ENCODE peak calls at places on chromosomes 5 and 9, in six cellular contexts. T, N, R, S, Y and J are unnamed samples.

GRCh38 chr5:136084698-136085097 is 47.9 kb upstream of the SMAD5 start:
- DNase-seq in T (no peak), N (no peak), R (peak; percentile 29), S (no peak), Y (no peak), J (no peak)

GRCh38 chr9:121838757-121839669 is 187.6 kb downstream of the DAB2IP start:
- DNase-seq in T (peak; percentile 78), N (no peak), R (no peak), S (no peak), Y (no peak), J (no peak)

GRCh38 chr5:43045236-43045635 is 5.1 kb upstream of the ANXA2R start:
- DNase-seq in T (no peak), N (no peak), R (no peak), S (no peak), Y (no peak), J (no peak)

GRCh38 chr9:93815677-93816076 is 139.5 kb downstream of the BARX1 start:
- DNase-seq in T (peak; percentile 64), N (no peak), R (no peak), S (no peak), Y (no peak), J (no peak)

GRCh38 chr5:65946198-65946745 is 19.9 kb downstream of the ERBIN start:
- DNase-seq in T (no peak), N (no peak), R (no peak), S (peak; percentile 49), Y (no peak), J (no peak)

GRCh38 chr5:74112372-74112875 is 486.4 kb downstream of the ARHGEF28 start:
- DNase-seq in T (no peak), N (no peak), R (no peak), S (no peak), Y (no peak), J (no peak)

GRCh38 chr5:107301959-107302840 is 368.5 kb downstream of the EFNA5 start:
- DNase-seq in T (no peak), N (no peak), R (no peak), S (no peak), Y (no peak), J (no peak)

GRCh38 chr5:43036856-43037711 is 3.0 kb downstream of the ANXA2R start:
- DNase-seq in T (peak; percentile 82), N (no peak), R (peak; percentile 51), S (peak; percentile 59), Y (no peak), J (no peak)

GRCh38 chr5:171757853-171758535 is 27.6 kb upstream of the SMIM23 start:
- DNase-seq in T (no peak), N (peak; percentile 69), R (peak; percentile 67), S (peak; percentile 99), Y (no peak), J (no peak)

GRCh38 chr9:121826711-121827110 is 175.3 kb downstream of the DAB2IP start:
- DNase-seq in T (peak; percentile 68), N (no peak), R (no peak), S (no peak), Y (no peak), J (no peak)

GRCh38 chr9:136511670-136512592 is 29.1 kb upstream of the SEC16A start:
- DNase-seq in T (no peak), N (no peak), R (peak; percentile 91), S (no peak), Y (no peak), J (no peak)

GRCh38 chr9:134395002-134395517 is 68.8 kb downstream of the RXRA start:
- DNase-seq in T (no peak), N (no peak), R (no peak), S (no peak), Y (no peak), J (no peak)

GRCh38 chr5:180803181-180804128 is 849 bp upstream of the MGAT1 start:
- DNase-seq in T (peak; percentile 96), N (no peak), R (no peak), S (no peak), Y (no peak), J (peak; percentile 94)

GRCh38 chr9:27888661-27889295 is 315.5 kb upstream of the C9orf72 start:
- DNase-seq in T (no peak), N (peak; percentile 7), R (peak; percentile 5), S (no peak), Y (no peak), J (peak; percentile 48)

GRCh38 chr5:82748688-82749091 is 328.5 kb downstream of the TMEM167A start:
- DNase-seq in T (no peak), N (no peak), R (peak; percentile 58), S (no peak), Y (no peak), J (no peak)

GRCh38 chr5:41157272-41157671 is 56.1 kb downstream of the C6 start:
- DNase-seq in T (no peak), N (no peak), R (no peak), S (peak; percentile 54), Y (no peak), J (no peak)

GRCh38 chr9:130885422-130886375 is 10.9 kb downstream of the QRFP start:
- DNase-seq in T (no peak), N (no peak), R (no peak), S (no peak), Y (no peak), J (no peak)
- TF ChIP-seq CTCF in T (no peak), N (no peak), R (no peak), S (no peak), Y (no peak), J (no peak)

GRCh38 chr5:103428923-103429322 is 133.7 kb downstream of the NUDT12 start:
- DNase-seq in T (no peak), N (no peak), R (no peak), S (no peak), Y (no peak), J (no peak)

GRCh38 chr5:103427326-103427725 is 135.3 kb downstream of the NUDT12 start:
- DNase-seq in T (no peak), N (no peak), R (no peak), S (no peak), Y (no peak), J (no peak)

GRCh38 chr5:103425686-103426454 is 136.7 kb downstream of the NUDT12 start:
- DNase-seq in T (no peak), N (no peak), R (no peak), S (peak; percentile 69), Y (no peak), J (no peak)

GRCh38 chr5:103424453-103425205 is 138.0 kb downstream of the NUDT12 start:
- DNase-seq in T (no peak), N (no peak), R (peak; percentile 33), S (peak; percentile 80), Y (no peak), J (no peak)

GRCh38 chr5:103428411-103428871 is 134.1 kb downstream of the NUDT12 start:
- DNase-seq in T (no peak), N (no peak), R (peak; percentile 72), S (peak; percentile 86), Y (no peak), J (no peak)
- TF ChIP-seq CTCF in T (no peak), N (no peak), R (no peak), S (no peak), Y (no peak), J (no peak)

DNA sequence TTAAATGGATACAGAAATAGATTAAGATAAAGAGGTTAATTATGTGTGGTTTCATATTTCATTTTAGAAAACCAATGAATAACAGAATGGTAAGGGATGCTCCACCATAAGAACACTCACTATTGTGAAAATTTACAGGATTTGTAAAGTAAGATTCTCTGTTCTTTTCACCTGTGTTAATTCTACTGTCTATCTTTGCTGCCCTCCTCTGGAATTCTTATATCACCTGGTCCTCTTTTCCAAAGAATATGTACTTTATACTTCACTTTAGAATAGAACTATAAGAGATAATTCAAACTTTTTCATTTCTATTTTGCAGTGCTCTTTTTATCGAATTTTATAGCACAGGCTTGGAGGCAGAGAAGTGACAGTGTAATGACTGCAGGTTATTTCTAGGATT is 213.4 kb downstream of the LURAP1L start:
- DNase-seq in T (no peak), N (no peak), R (no peak), S (no peak), Y (no peak), J (no peak)
- TF ChIP-seq CTCF in T (no peak), N (no peak), R (no peak), S (no peak), Y (no peak), J (no peak)

GRCh38 chr5:137580030-137580429 is 80.9 kb upstream of the SPOCK1 start:
- DNase-seq in T (no peak), N (peak; percentile 20), R (no peak), S (no peak), Y (no peak), J (no peak)
- TF ChIP-seq CTCF in T (no peak), N (no peak), R (peak; percentile 42), S (no peak), Y (peak; percentile 52), J (no peak)

GRCh38 chr5:98121036-98121936 is 652.2 kb upstream of the RGMB start:
- DNase-seq in T (no peak), N (no peak), R (no peak), S (no peak), Y (no peak), J (peak; percentile 41)
- TF ChIP-seq CTCF in T (no peak), N (no peak), R (no peak), S (no peak), Y (no peak), J (no peak)

GRCh38 chr9:7172445-7173115 is 414.8 kb downstream of the KDM4C start:
- DNase-seq in T (no peak), N (no peak), R (peak; percentile 18), S (peak; percentile 63), Y (no peak), J (no peak)

GRCh38 chr9:7173139-7173538 is 415.4 kb downstream of the KDM4C start:
- DNase-seq in T (no peak), N (no peak), R (no peak), S (no peak), Y (no peak), J (no peak)

GRCh38 chr9:7176574-7176973 is 418.8 kb downstream of the KDM4C start:
- DNase-seq in T (no peak), N (no peak), R (no peak), S (no peak), Y (no peak), J (no peak)

GRCh38 chr9:7174301-7174700 is 416.5 kb downstream of the KDM4C start:
- DNase-seq in T (no peak), N (no peak), R (no peak), S (no peak), Y (no peak), J (no peak)

GRCh38 chr9:7174884-7175283 is 417.1 kb downstream of the KDM4C start:
- DNase-seq in T (no peak), N (peak; percentile 18), R (no peak), S (no peak), Y (no peak), J (no peak)
- TF ChIP-seq CTCF in T (no peak), N (no peak), R (no peak), S (no peak), Y (no peak), J (no peak)

GRCh38 chr5:36734422-36734821 is 128.0 kb downstream of the SLC1A3 start:
- DNase-seq in T (no peak), N (no peak), R (peak; percentile 65), S (peak; percentile 36), Y (no peak), J (no peak)
- TF ChIP-seq CTCF in T (no peak), N (peak; percentile 40), R (peak; percentile 31), S (peak; percentile 23), Y (peak; percentile 47), J (no peak)